ENCODE peak calls at places on chromosomes 2 and 18, in five cellular contexts. K, L, T, N and Q are unnamed samples.

GRCh38 chr2:131058905-131059304 is 34.4 kb downstream of the FAM168B start:
- DNase-seq in N (no peak), K (no peak), L (no peak), T (no peak), Q (no peak)

GRCh38 chr2:150222317-150222716 is 265.1 kb downstream of the RND3 start:
- DNase-seq in T (no peak), L (no peak), K (no peak), N (no peak), Q (no peak)

GRCh38 chr2:188089896-188090295 is 201.8 kb upstream of the GULP1 start:
- DNase-seq in T (no peak), K (no peak), N (no peak), L (no peak), Q (no peak)

GRCh38 chr2:149906871-149907270 is 319.3 kb upstream of the MMADHC start:
- DNase-seq in T (no peak), K (no peak), L (no peak), N (no peak), Q (no peak)

GRCh38 chr18:25039781-25040180 is 312.2 kb downstream of the ZNF521 start:
- DNase-seq in T (no peak), N (no peak), L (no peak), K (no peak), Q (peak; percentile 16)

GRCh38 chr2:45951025-45951737 is 299.7 kb downstream of the PRKCE start:
- DNase-seq in T (no peak), L (no peak), N (no peak), K (no peak), Q (peak; percentile 46)

GRCh38 chr2:230902180-230902899 is 22.7 kb downstream of the GPR55 start:
- DNase-seq in L (peak; percentile 67), K (no peak), T (peak; percentile 56), N (peak; percentile 75), Q (peak; percentile 70)

GRCh38 chr2:15811367-15811766 is 129.0 kb upstream of the MYCN start:
- DNase-seq in L (no peak), T (no peak), K (no peak), N (no peak), Q (no peak)

GRCh38 chr2:192286093-192286701 is 91.5 kb upstream of the TMEFF2 start:
- DNase-seq in L (no peak), T (no peak), K (no peak), N (peak; percentile 53), Q (peak; percentile 42)

GRCh38 chr2:99675110-99675661 is 185.4 kb upstream of the REV1 start:
- DNase-seq in T (no peak), N (no peak), K (no peak), L (no peak), Q (no peak)

GRCh38 chr2:138536302-138536701 is 34.7 kb downstream of the SPOPL start:
- DNase-seq in T (no peak), N (no peak), L (no peak), K (no peak), Q (no peak)

GRCh38 chr2:174332607-174333001 is 2.1 kb upstream of the SP9 start:
- DNase-seq in K (no peak), L (no peak), N (peak; percentile 44), T (no peak), Q (no peak)

GRCh38 chr2:199458017-199458805 is 472 bp upstream of the SATB2 start:
- DNase-seq in N (peak; percentile 71), T (no peak), L (no peak), K (no peak), Q (no peak)

GRCh38 chr2:130768191-130768855 is 13.0 kb downstream of the AMER3 start:
- DNase-seq in T (no peak), L (no peak), K (no peak), N (no peak), Q (no peak)

GRCh38 chr2:162106146-162106551 is 32.1 kb upstream of the DPP4 start:
- DNase-seq in L (no peak), N (no peak), K (no peak), T (no peak), Q (no peak)

GRCh38 chr18:44946529-44947113 is 265.9 kb downstream of the SETBP1 start:
- DNase-seq in K (no peak), N (no peak), T (no peak), L (no peak), Q (no peak)

GRCh38 chr2:10226032-10226724 is 76.5 kb upstream of the HPCAL1 start:
- DNase-seq in T (peak; percentile 40), L (no peak), K (no peak), N (no peak), Q (peak; percentile 72)

GRCh38 chr2:217392930-217393584 is 533.2 kb upstream of the TNP1 start:
- DNase-seq in T (no peak), K (no peak), L (no peak), N (no peak), Q (no peak)
- H3K27ac ChIP-seq in T (peak overlapping the region; percentile 68), K (no peak overlapping the region), L (no peak overlapping the region), N (no peak overlapping the region), Q (no peak overlapping the region)

DNA sequence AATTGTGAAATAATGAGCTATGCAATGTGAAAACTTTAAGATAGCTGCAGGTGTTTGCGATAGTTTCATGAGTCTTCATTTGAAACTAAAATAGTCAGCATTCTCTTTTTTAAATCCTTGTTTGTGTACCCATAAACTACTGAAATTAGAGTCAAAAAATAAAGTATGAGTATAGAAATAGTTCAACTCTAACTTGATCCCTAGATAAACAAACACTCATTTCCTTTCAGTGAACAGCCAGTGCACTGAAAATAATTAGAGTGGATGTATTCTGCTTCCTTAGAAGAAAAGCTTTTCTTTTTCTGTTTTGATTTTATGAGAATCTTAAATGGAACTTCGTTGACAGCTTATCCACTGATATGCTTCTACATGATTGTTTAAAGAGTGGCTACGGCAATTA is 1033.4 kb downstream of the SOCS6 start:
- DNase-seq in L (no peak), N (no peak), K (no peak), T (no peak), Q (no peak)
- H3K9me3 ChIP-seq in L (no peaks in the 10 kb centered on the region), N (no peaks in the 10 kb centered on the region), K (no peaks in the 10 kb centered on the region), T (no peaks in the 10 kb centered on the region), Q (no peaks in the 10 kb centered on the region)

DNA sequence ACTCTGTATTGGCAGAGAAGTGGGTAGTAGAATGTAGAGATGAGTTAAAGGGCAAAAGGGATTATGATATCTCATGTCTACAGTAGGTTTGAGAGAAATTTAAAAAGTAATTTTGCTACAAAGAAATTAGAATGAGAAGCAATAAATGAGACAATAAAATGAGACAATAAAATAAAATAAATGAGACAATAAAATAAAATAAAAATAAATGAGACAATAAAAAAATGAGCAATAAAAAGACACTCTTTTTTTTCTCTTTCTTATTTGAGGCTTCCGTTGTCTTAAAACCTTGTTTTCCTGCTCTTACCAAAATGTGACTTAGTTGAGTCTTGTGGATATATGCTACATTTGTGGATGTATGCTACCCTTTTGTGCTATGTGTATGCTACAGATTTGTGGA is 615.4 kb upstream of the PKDCC start:
- DNase-seq in T (no peak), K (no peak), N (no peak), L (no peak), Q (no peak)
- H3K4me1 ChIP-seq in T (no peaks in the 10 kb centered on the region), K (no peaks in the 10 kb centered on the region), N (no peaks in the 10 kb centered on the region), L (no peaks in the 10 kb centered on the region), Q (no peaks in the 10 kb centered on the region)

DNA sequence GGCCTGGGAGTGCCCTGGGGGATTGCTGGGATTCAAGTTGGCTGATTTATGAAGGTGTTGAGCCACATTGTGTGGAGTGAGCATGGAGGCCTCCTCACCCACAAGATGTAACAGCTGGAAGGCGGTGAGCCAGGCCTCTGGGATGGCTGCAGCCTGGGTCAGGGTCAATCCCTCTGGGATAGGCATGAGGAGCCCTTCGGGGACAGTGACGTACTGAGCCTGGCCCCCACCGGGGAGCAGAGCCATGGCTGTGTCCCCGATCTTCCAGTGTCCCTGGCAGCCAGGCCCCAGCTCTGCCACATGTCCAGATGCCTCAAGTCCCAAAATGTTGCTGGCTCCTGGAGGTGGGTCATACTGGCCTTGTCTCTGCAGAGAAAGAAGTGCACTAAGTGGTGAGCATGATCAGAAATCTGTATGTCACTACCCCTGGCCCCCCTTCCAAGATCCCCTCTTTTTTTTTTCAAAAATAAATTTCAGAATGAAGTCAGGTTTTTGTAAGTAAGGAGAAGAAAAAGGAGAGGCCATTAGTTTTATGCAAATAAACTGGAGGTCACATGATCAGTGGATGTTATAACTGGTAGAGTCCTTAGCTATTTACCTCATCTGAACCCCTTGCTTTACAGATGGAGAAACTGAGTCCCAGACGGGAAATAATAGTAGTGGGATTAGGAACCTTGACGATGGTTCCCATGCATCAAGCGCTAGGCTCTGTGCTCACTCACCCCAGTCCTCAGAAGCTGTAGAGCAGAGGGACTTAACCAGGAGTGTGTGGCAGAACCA is 1.7 kb downstream of the TP53I3 start:
- DNase-seq in N (no peak), T (no peak), L (no peak), K (no peak), Q (no peak)
- H3K27ac ChIP-seq in N (peak overlapping the region; percentile 91), T (peak overlapping the region; percentile 83), L (peak overlapping the region; percentile 34), K (peak overlapping the region; percentile 88), Q (peak overlapping the region; percentile 98)

DNA sequence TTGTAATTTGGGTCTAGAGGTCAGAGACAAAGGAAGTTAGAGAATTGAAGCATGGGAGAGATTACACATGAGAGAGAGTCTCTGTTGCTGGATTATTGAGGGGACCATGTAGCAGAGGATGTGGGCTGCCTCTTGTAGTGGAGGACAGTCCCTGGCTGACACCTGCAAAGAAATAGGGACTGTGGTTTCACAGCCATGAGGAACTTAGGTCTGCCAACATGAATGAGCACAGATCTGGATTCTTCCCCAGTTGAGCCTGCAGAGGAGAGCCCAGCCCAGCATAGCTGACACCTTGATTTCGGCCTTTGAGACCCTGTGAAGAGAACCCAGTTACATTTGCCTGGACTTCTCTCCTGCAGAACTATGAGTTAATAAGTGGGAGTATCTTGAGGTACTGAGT is 179.5 kb upstream of the TWIST2 start:
- DNase-seq in L (no peak), T (no peak), N (no peak), K (no peak), Q (no peak)
- H3K9me3 ChIP-seq in L (no peaks in the 10 kb centered on the region), T (peaks cover 15% of the 10 kb centered on the region), N (peaks cover 22% of the 10 kb centered on the region), K (peaks cover 23% of the 10 kb centered on the region), Q (no peaks in the 10 kb centered on the region)

GRCh38 chr18:48545690-48546365 is 7.0 kb downstream of the CTIF start:
- DNase-seq in K (peak; percentile 79), T (peak; percentile 83), N (peak; percentile 19), L (no peak), Q (no peak)
- H3K4me1 ChIP-seq in K (peaks cover 16% of the 10 kb centered on the region), T (peaks cover 11% of the 10 kb centered on the region), N (peaks cover 69% of the 10 kb centered on the region), L (no peaks in the 10 kb centered on the region), Q (peaks cover 3% of the 10 kb centered on the region)

GRCh38 chr18:35026407-35027061 is 14.7 kb upstream of the MAPRE2 start:
- DNase-seq in L (peak; percentile 60), T (no peak), N (no peak), K (no peak), Q (no peak)
- H3K27ac ChIP-seq in L (no peak overlapping the region), T (no peak overlapping the region), N (no peak overlapping the region), K (no peak overlapping the region), Q (peak overlapping the region; percentile 8)